ENCODE peak calls at places on chromosomes 5 and 9, in seven cellular contexts. F, M, D, K, I, R and Z are unnamed samples.

GRCh38 chr5:56763182-56763581 is 52.2 kb upstream of the MAP3K1 start:
- DNase-seq in R (peak; percentile 29), D (no peak), K (no peak), F (no peak), I (no peak), M (no peak), Z (no peak)

GRCh38 chr9:34158362-34158869 is 20.4 kb upstream of the UBAP1 start:
- DNase-seq in R (no peak), I (no peak), K (no peak), D (no peak), M (no peak), F (no peak), Z (no peak)

GRCh38 chr9:129500166-129500862 is 120.6 kb downstream of the C9orf50 start:
- DNase-seq in K (no peak), F (no peak), D (peak; percentile 77), M (no peak), I (no peak), R (no peak), Z (no peak)

GRCh38 chr5:146751781-146752401 is 126.7 kb downstream of the PPP2R2B start:
- DNase-seq in D (no peak), M (no peak), K (no peak), I (no peak), F (peak; percentile 9), R (no peak), Z (no peak)

GRCh38 chr9:134389659-134390058 is 63.4 kb downstream of the RXRA start:
- DNase-seq in M (no peak), F (no peak), I (no peak), R (no peak), D (no peak), K (no peak), Z (no peak)

GRCh38 chr9:127926961-127927456 is 3.6 kb downstream of the PIP5KL1 start:
- DNase-seq in M (no peak), F (no peak), R (no peak), I (no peak), K (no peak), D (no peak), Z (no peak)

GRCh38 chr9:98869866-98870265 is 62.4 kb downstream of the GALNT12 start:
- DNase-seq in R (no peak), K (no peak), F (no peak), D (no peak), M (no peak), I (no peak), Z (no peak)

GRCh38 chr9:124212381-124213050 is 45.2 kb upstream of the NEK6 start:
- DNase-seq in I (no peak), R (no peak), M (no peak), F (no peak), D (no peak), K (no peak), Z (no peak)

GRCh38 chr5:127907907-127908306 is 175.7 kb upstream of the SLC12A2 start:
- DNase-seq in R (no peak), M (no peak), D (no peak), I (no peak), F (no peak), K (no peak), Z (no peak)

GRCh38 chr9:127061411-127061810 is 61.0 kb downstream of the ANGPTL2 start:
- DNase-seq in M (no peak), R (no peak), K (no peak), I (no peak), D (no peak), F (no peak), Z (no peak)

GRCh38 chr5:86977185-86977584 is 290.5 kb upstream of the RASA1 start:
- DNase-seq in D (no peak), I (no peak), M (no peak), F (no peak), K (no peak), R (no peak), Z (no peak)